ENCODE peak calls at places on chromosomes 4 and X, in four cellular contexts. One of them, this sample, is unnamed.

GRCh38 chr4:130125468-130125867 is 1029.5 kb downstream of the C4orf33 start:
- DNase-seq in GM06990: no peak
- DNase-seq in kidney glomerular epithelial cell: no peak
- DNase-seq in stimulated activated CD4-positive, alpha-beta T cell treated with anti-CD3 and anti-CD28 coated beads, TNF-alpha, amount 100 ng/mL, for 1 hour: no peak
- DNase-seq in this sample: no peak

GRCh38 chr4:6232836-6233785 is 32.8 kb upstream of the JAKMIP1 start:
- DNase-seq in stimulated activated CD4-positive, alpha-beta T cell treated with anti-CD3 and anti-CD28 coated beads, TNF-alpha, amount 100 ng/mL, for 1 hour: no peak
- DNase-seq in GM06990: no peak
- DNase-seq in kidney glomerular epithelial cell: no peak
- DNase-seq in this sample: no peak

GRCh38 chr4:160299177-160299576 is 1196.3 kb downstream of the RAPGEF2 start:
- DNase-seq in GM06990: no peak
- DNase-seq in kidney glomerular epithelial cell: no peak
- DNase-seq in stimulated activated CD4-positive, alpha-beta T cell treated with anti-CD3 and anti-CD28 coated beads, TNF-alpha, amount 100 ng/mL, for 1 hour: no peak
- DNase-seq in this sample: no peak

GRCh38 chrX:75547783-75548182 is 24.9 kb upstream of the ZDHHC15 start:
- DNase-seq in kidney glomerular epithelial cell: peak
- DNase-seq in stimulated activated CD4-positive, alpha-beta T cell treated with anti-CD3 and anti-CD28 coated beads, TNF-alpha, amount 100 ng/mL, for 1 hour: no peak
- DNase-seq in GM06990: no peak
- DNase-seq in this sample: peak

GRCh38 chrX:42241421-42241820 is 318.1 kb upstream of the CASK start:
- DNase-seq in stimulated activated CD4-positive, alpha-beta T cell treated with anti-CD3 and anti-CD28 coated beads, TNF-alpha, amount 100 ng/mL, for 1 hour: no peak
- DNase-seq in kidney glomerular epithelial cell: no peak
- DNase-seq in GM06990: no peak
- DNase-seq in this sample: no peak

GRCh38 chr4:169305651-169306050 is 34.9 kb upstream of the SH3RF1 start:
- DNase-seq in kidney glomerular epithelial cell: peak
- DNase-seq in GM06990: no peak
- DNase-seq in stimulated activated CD4-positive, alpha-beta T cell treated with anti-CD3 and anti-CD28 coated beads, TNF-alpha, amount 100 ng/mL, for 1 hour: no peak
- DNase-seq in this sample: no peak

GRCh38 chrX:153685179-153685536 is 2.6 kb upstream of the SLC6A8 start:
- DNase-seq in kidney glomerular epithelial cell: no peak
- DNase-seq in GM06990: no peak
- DNase-seq in stimulated activated CD4-positive, alpha-beta T cell treated with anti-CD3 and anti-CD28 coated beads, TNF-alpha, amount 100 ng/mL, for 1 hour: no peak
- DNase-seq in this sample: no peak

GRCh38 chr4:145281946-145282345 is 101.6 kb upstream of the OTUD4 start:
- DNase-seq in kidney glomerular epithelial cell: no peak
- DNase-seq in GM06990: no peak
- DNase-seq in stimulated activated CD4-positive, alpha-beta T cell treated with anti-CD3 and anti-CD28 coated beads, TNF-alpha, amount 100 ng/mL, for 1 hour: no peak
- DNase-seq in this sample: no peak

GRCh38 chr4:127782275-127783025 is at the start of gene HSPA4L:
- DNase-seq in GM06990: peak
- DNase-seq in kidney glomerular epithelial cell: peak
- DNase-seq in stimulated activated CD4-positive, alpha-beta T cell treated with anti-CD3 and anti-CD28 coated beads, TNF-alpha, amount 100 ng/mL, for 1 hour: no peak
- DNase-seq in this sample: peak

GRCh38 chrX:16788477-16788876 is 2.2 kb downstream of the TXLNG start:
- DNase-seq in stimulated activated CD4-positive, alpha-beta T cell treated with anti-CD3 and anti-CD28 coated beads, TNF-alpha, amount 100 ng/mL, for 1 hour: no peak
- DNase-seq in kidney glomerular epithelial cell: no peak
- DNase-seq in GM06990: no peak
- DNase-seq in this sample: no peak

GRCh38 chr4:153222790-153223417 is 18.7 kb downstream of the TRIM2 start:
- DNase-seq in stimulated activated CD4-positive, alpha-beta T cell treated with anti-CD3 and anti-CD28 coated beads, TNF-alpha, amount 100 ng/mL, for 1 hour: no peak
- DNase-seq in GM06990: peak
- DNase-seq in kidney glomerular epithelial cell: no peak
- DNase-seq in this sample: no peak

GRCh38 chr4:6617246-6617645 is 23.2 kb upstream of the MRFAP1 start:
- DNase-seq in GM06990: no peak
- DNase-seq in kidney glomerular epithelial cell: no peak
- DNase-seq in stimulated activated CD4-positive, alpha-beta T cell treated with anti-CD3 and anti-CD28 coated beads, TNF-alpha, amount 100 ng/mL, for 1 hour: no peak
- DNase-seq in this sample: no peak

GRCh38 chrX:138777230-138777629 is 65.7 kb upstream of the FGF13 start:
- DNase-seq in GM06990: no peak
- DNase-seq in kidney glomerular epithelial cell: no peak
- DNase-seq in stimulated activated CD4-positive, alpha-beta T cell treated with anti-CD3 and anti-CD28 coated beads, TNF-alpha, amount 100 ng/mL, for 1 hour: no peak
- DNase-seq in this sample: no peak

GRCh38 chr4:118760092-118760491 is 74.9 kb downstream of the METTL14 start:
- DNase-seq in kidney glomerular epithelial cell: no peak
- DNase-seq in GM06990: no peak
- DNase-seq in stimulated activated CD4-positive, alpha-beta T cell treated with anti-CD3 and anti-CD28 coated beads, TNF-alpha, amount 100 ng/mL, for 1 hour: no peak
- DNase-seq in this sample: no peak

GRCh38 chrX:70030242-70030823 is 19.4 kb downstream of the AWAT2 start:
- DNase-seq in stimulated activated CD4-positive, alpha-beta T cell treated with anti-CD3 and anti-CD28 coated beads, TNF-alpha, amount 100 ng/mL, for 1 hour: no peak
- DNase-seq in GM06990: no peak
- DNase-seq in kidney glomerular epithelial cell: no peak
- DNase-seq in this sample: peak

This sample was measured in HL-60.